ENCODE peak calls at places on chromosomes 4 and X, in six cellular contexts. One of them, this sample, is unnamed. For H3K4me1, the result is how much of the 10 kb centered on the place peaks cover.

GRCh38 chr4:123102897-123103489 is 180.6 kb upstream of the NUDT6 start:
- DNase-seq in K562: peak
- DNase-seq in HepG2: peak
- DNase-seq in H1: no peak
- DNase-seq in GM12878: no peak
- DNase-seq in HCT116: peak
- DNase-seq in this sample: no peak

GRCh38 chrX:119638725-119639471 is 32.7 kb upstream of the NKRF start:
- DNase-seq in GM12878: peak
- DNase-seq in H1: no peak
- DNase-seq in HepG2: no peak
- DNase-seq in K562: no peak
- DNase-seq in HCT116: no peak
- DNase-seq in this sample: no peak

GRCh38 chr4:110514889-110515479 is 39.0 kb downstream of the ENPEP start:
- DNase-seq in H1: no peak
- DNase-seq in K562: peak
- DNase-seq in GM12878: no peak
- DNase-seq in HepG2: peak
- DNase-seq in HCT116: peak
- DNase-seq in this sample: no peak

GRCh38 chr4:94595880-94596483 is 144.2 kb downstream of the PDLIM5 start:
- DNase-seq in H1: no peak
- DNase-seq in HCT116: peak
- DNase-seq in HepG2: peak
- DNase-seq in K562: peak
- DNase-seq in GM12878: peak
- DNase-seq in this sample: peak

GRCh38 chr4:52014903-52015302 is 5.3 kb downstream of the LRRC66 start:
- DNase-seq in HepG2: no peak
- DNase-seq in GM12878: no peak
- DNase-seq in K562: no peak
- DNase-seq in H1: no peak
- DNase-seq in HCT116: no peak
- DNase-seq in this sample: no peak

GRCh38 chrX:109709129-109709631 is 23.9 kb downstream of the ACSL4 start:
- DNase-seq in HepG2: peak
- DNase-seq in K562: no peak
- DNase-seq in GM12878: peak
- DNase-seq in H1: no peak
- DNase-seq in HCT116: peak
- DNase-seq in this sample: no peak

GRCh38 chr4:8852118-8852704 is 19.4 kb downstream of the HMX1 start:
- DNase-seq in K562: no peak
- DNase-seq in HepG2: no peak
- DNase-seq in HCT116: no peak
- DNase-seq in H1: no peak
- DNase-seq in GM12878: no peak
- DNase-seq in this sample: no peak

GRCh38 chr4:189940178-189941004 is at the start of gene FRG1:
- DNase-seq in K562: peak
- DNase-seq in HCT116: peak
- DNase-seq in HepG2: peak
- DNase-seq in H1: peak
- DNase-seq in GM12878: peak
- DNase-seq in this sample: peak

GRCh38 chr4:8410641-8411271 is 29.8 kb downstream of the ACOX3 start:
- DNase-seq in H1: peak
- DNase-seq in GM12878: no peak
- DNase-seq in K562: peak
- DNase-seq in HCT116: peak
- DNase-seq in HepG2: peak
- DNase-seq in this sample: peak

GRCh38 chr4:67933038-67933437 is 30.3 kb downstream of the TMPRSS11A start:
- DNase-seq in HCT116: no peak
- DNase-seq in GM12878: no peak
- DNase-seq in K562: no peak
- DNase-seq in H1: no peak
- DNase-seq in HepG2: no peak
- DNase-seq in this sample: no peak

GRCh38 chrX:53732797-53733196 is 46.3 kb upstream of the HUWE1 start:
- DNase-seq in GM12878: no peak
- DNase-seq in K562: no peak
- DNase-seq in H1: no peak
- DNase-seq in HepG2: no peak
- DNase-seq in HCT116: no peak
- DNase-seq in this sample: no peak

GRCh38 chrX:121163443-121163842 is 116.0 kb downstream of the GLUD2 start:
- DNase-seq in K562: no peak
- DNase-seq in H1: no peak
- DNase-seq in HepG2: no peak
- DNase-seq in HCT116: no peak
- DNase-seq in GM12878: no peak
- DNase-seq in this sample: no peak
- TF ChIP-seq ZNF274 in K562: no peak
- TF ChIP-seq ZNF274 in H1: no peak
- TF ChIP-seq ZNF274 in HepG2: no peak
- TF ChIP-seq ZNF274 in HCT116: no peak
- TF ChIP-seq ZNF274 in GM12878: no peak
- TF ChIP-seq ZNF274 in this sample: no peak

DNA sequence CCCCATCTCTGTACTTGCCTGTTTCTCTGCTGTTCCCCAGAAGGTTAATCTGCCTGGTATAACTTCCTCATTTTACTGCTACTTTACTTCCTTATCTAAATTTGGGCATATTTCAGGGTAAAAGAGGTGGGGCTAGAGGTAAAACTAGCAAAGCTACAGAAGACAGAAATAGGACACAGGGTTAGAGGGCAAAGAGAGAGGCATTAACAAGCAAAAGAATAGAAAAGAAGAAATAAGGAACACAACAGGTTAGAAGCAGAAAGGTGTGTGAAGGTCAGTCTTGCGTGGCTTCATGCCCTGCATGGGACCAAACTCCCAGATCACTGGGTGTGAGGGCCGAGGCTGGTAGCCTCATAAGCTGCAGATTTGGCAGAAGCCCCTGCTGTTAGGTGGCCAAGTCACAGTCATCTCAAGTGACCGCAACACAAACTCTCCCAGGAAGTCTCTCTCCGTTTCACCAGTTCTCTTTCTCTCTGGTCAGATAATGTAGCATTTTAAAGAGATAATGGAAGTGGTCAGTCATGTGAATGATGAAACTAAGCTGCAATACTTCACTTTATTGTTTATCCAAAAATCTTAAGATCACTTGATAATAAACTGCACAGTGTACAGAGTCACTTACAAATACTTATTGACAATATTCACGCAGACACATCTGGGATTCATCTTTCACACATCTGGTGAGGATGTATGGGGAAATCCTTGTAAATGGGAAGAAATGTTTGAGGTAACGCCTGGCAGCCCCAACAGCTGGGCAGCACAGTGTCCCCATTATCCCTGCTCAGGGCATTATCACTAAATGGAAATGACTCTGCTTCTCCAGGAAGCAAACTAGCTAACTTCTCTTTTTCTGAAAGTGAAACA is 16.4 kb downstream of the TMEM154 start:
- DNase-seq in H1: no peak
- DNase-seq in GM12878: peak
- DNase-seq in K562: peak
- DNase-seq in HCT116: no peak
- DNase-seq in HepG2: no peak
- DNase-seq in this sample: no peak
- H3K4me1 ChIP-seq in H1: under half
- H3K4me1 ChIP-seq in GM12878: half or more
- H3K4me1 ChIP-seq in K562: under half
- H3K4me1 ChIP-seq in HCT116: under half
- H3K4me1 ChIP-seq in HepG2: under half
- H3K4me1 ChIP-seq in this sample: under half

DNA sequence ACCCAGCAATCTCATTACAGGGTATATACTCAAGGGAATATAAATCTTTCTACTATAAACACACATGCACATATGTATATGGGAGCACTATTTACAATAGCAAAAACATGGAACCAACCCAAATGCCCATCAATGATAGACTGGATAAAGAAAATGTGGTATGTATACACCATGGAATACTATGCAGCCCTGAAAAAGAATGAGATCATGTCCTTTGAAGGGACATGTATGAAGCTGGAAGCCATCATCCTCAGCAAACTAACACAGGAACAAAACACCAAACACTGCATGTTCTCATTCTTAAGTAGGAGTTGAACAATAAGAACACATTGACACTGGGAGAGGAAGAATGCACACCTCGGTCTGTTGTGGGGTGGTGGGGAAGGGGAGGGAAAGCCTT is 80.6 kb upstream of the TBX22 start:
- DNase-seq in K562: no peak
- DNase-seq in HepG2: no peak
- DNase-seq in HCT116: no peak
- DNase-seq in H1: no peak
- DNase-seq in GM12878: no peak
- DNase-seq in this sample: no peak
- TF ChIP-seq YY1 in K562: no peak
- TF ChIP-seq YY1 in HepG2: no peak
- TF ChIP-seq YY1 in HCT116: no peak
- TF ChIP-seq YY1 in H1: no peak
- TF ChIP-seq YY1 in GM12878: no peak
- TF ChIP-seq YY1 in this sample: no peak

DNA sequence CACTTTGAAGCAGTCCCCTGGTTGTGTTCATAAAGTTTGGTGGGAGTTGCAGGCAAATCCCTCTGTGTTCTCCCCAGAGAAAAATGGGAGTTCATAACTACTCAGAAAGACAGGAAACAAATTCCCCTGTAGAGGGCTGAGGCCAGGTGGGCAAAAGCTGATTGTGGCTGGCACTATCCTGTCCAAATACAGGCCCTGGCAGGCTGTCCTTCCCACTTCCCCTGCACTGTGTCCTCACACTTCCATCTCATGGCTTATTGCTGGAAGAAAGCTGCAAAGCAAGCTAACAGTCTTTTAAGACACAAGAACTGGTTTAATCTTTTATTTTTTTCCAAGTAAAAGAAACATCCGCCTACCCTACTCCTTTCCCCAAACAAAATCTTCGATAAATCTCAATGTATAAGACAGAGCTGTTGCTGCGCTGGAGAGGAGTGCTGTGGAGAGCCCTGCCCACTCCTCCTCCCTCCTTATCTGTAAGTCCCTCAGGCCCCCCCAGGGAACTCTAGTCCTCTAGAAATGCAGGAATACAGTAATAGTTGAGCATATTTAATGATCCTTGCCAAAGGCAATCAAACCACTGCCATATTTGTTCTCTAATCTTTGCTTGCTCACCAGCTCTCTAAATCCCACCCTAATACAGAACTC is 14.0 kb downstream of the TAPT1 start:
- DNase-seq in K562: no peak
- DNase-seq in HCT116: no peak
- DNase-seq in H1: no peak
- DNase-seq in GM12878: no peak
- DNase-seq in HepG2: no peak
- DNase-seq in this sample: no peak
- TF ChIP-seq ZNF274 in K562: no peak
- TF ChIP-seq ZNF274 in HCT116: no peak
- TF ChIP-seq ZNF274 in H1: no peak
- TF ChIP-seq ZNF274 in GM12878: no peak
- TF ChIP-seq ZNF274 in HepG2: no peak
- TF ChIP-seq ZNF274 in this sample: no peak

DNA sequence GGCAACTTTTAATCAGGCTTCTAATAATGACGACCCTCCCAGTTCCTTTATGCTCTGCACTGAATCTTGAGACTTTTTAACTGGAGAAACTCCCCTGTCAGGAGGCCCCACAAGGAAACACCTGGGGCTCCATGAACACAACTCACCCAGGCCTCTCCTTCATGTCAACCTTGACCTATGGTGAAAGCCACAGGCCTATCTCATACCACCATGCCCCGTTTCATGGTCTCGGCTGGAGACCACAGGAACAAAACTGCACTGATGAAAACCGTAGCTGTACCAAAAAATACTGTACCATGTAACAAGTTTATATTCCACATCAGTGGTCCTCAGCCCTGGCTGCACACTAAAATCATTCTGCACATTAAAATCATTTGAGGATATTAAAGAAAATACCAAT is 57.0 kb downstream of the ZNF827 start:
- DNase-seq in HCT116: no peak
- DNase-seq in H1: no peak
- DNase-seq in GM12878: no peak
- DNase-seq in K562: no peak
- DNase-seq in HepG2: no peak
- DNase-seq in this sample: no peak
- H3K4me1 ChIP-seq in HCT116: under half
- H3K4me1 ChIP-seq in H1: under half
- H3K4me1 ChIP-seq in GM12878: under half
- H3K4me1 ChIP-seq in K562: under half
- H3K4me1 ChIP-seq in HepG2: under half
- H3K4me1 ChIP-seq in this sample: under half

GRCh38 chr4:26173619-26174018 is 147.2 kb upstream of the RBPJ start:
- DNase-seq in HepG2: no peak
- DNase-seq in H1: no peak
- DNase-seq in K562: no peak
- DNase-seq in GM12878: no peak
- DNase-seq in HCT116: no peak
- DNase-seq in this sample: no peak

GRCh38 chr4:26174033-26174432 is 146.8 kb upstream of the RBPJ start:
- DNase-seq in K562: peak
- DNase-seq in H1: no peak
- DNase-seq in HCT116: no peak
- DNase-seq in GM12878: no peak
- DNase-seq in HepG2: no peak
- DNase-seq in this sample: no peak

GRCh38 chr4:26176621-26177121 is 144.1 kb upstream of the RBPJ start:
- DNase-seq in HepG2: no peak
- DNase-seq in H1: no peak
- DNase-seq in HCT116: no peak
- DNase-seq in GM12878: no peak
- DNase-seq in K562: no peak
- DNase-seq in this sample: no peak

GRCh38 chr4:26175905-26176304 is 144.9 kb upstream of the RBPJ start:
- DNase-seq in HepG2: no peak
- DNase-seq in K562: no peak
- DNase-seq in GM12878: no peak
- DNase-seq in HCT116: no peak
- DNase-seq in H1: no peak
- DNase-seq in this sample: no peak

GRCh38 chr4:26175016-26175786 is 145.6 kb upstream of the RBPJ start:
- DNase-seq in HepG2: no peak
- DNase-seq in H1: no peak
- DNase-seq in HCT116: no peak
- DNase-seq in GM12878: peak
- DNase-seq in K562: no peak
- DNase-seq in this sample: no peak
- TF ChIP-seq YY1 in HepG2: no peak
- TF ChIP-seq YY1 in H1: no peak
- TF ChIP-seq YY1 in HCT116: no peak
- TF ChIP-seq YY1 in GM12878: peak
- TF ChIP-seq YY1 in K562: no peak
- TF ChIP-seq YY1 in this sample: no peak